ENCODE peak calls at places on chromosomes 2 and 18, in four cellular contexts. One of them, this sample, is unnamed.

GRCh38 chr2:222854773-222855700 is 5.8 kb upstream of the ACSL3 start:
- DNase-seq in A549: no peak
- DNase-seq in heart left ventricle: no peak
- DNase-seq in tibial nerve: no peak
- DNase-seq in this sample: no peak

GRCh38 chr2:25103287-25103871 is 61.5 kb downstream of the EFR3B start:
- DNase-seq in A549: peak; percentile 82
- DNase-seq in heart left ventricle: no peak
- DNase-seq in tibial nerve: no peak
- DNase-seq in this sample: no peak

GRCh38 chr2:231124833-231125232 is at the start of gene HTR2B:
- DNase-seq in heart left ventricle: no peak
- DNase-seq in A549: peak; percentile 38
- DNase-seq in tibial nerve: peak; percentile 12
- DNase-seq in this sample: no peak

GRCh38 chr2:237625777-237626176 is 1.6 kb upstream of the LRRFIP1 start:
- DNase-seq in heart left ventricle: no peak
- DNase-seq in A549: no peak
- DNase-seq in tibial nerve: no peak
- DNase-seq in this sample: no peak

GRCh38 chr18:28793911-28794310 is 617.0 kb upstream of the CDH2 start:
- DNase-seq in heart left ventricle: no peak
- DNase-seq in tibial nerve: no peak
- DNase-seq in A549: no peak
- DNase-seq in this sample: no peak

GRCh38 chr2:238859636-238860347 is 11.9 kb downstream of the TWIST2 start:
- DNase-seq in heart left ventricle: no peak
- DNase-seq in A549: no peak
- DNase-seq in tibial nerve: no peak
- DNase-seq in this sample: no peak

GRCh38 chr2:23661276-23662050 is 265.5 kb downstream of the ATAD2B start:
- DNase-seq in heart left ventricle: peak; percentile 13
- DNase-seq in tibial nerve: no peak
- DNase-seq in A549: no peak
- DNase-seq in this sample: no peak

GRCh38 chr18:56568986-56569385 is 69.4 kb downstream of the TXNL1 start:
- DNase-seq in A549: no peak
- DNase-seq in heart left ventricle: no peak
- DNase-seq in tibial nerve: no peak
- DNase-seq in this sample: no peak

GRCh38 chr2:150567771-150568278 is 80.4 kb upstream of the RND3 start:
- DNase-seq in tibial nerve: no peak
- DNase-seq in A549: no peak
- DNase-seq in heart left ventricle: no peak
- DNase-seq in this sample: no peak

GRCh38 chr18:45559258-45559657 is 56.0 kb upstream of the SLC14A2 start:
- DNase-seq in heart left ventricle: no peak
- DNase-seq in A549: no peak
- DNase-seq in tibial nerve: no peak
- DNase-seq in this sample: no peak

GRCh38 chr2:100470898-100471514 is 724 bp downstream of the NMS start:
- DNase-seq in tibial nerve: no peak
- DNase-seq in A549: no peak
- DNase-seq in heart left ventricle: peak; percentile 26
- DNase-seq in this sample: no peak

GRCh38 chr2:237143118-237143517 is 57.4 kb downstream of the COPS8 start:
- DNase-seq in A549: no peak
- DNase-seq in heart left ventricle: no peak
- DNase-seq in tibial nerve: no peak
- DNase-seq in this sample: no peak

GRCh38 chr2:240796543-240797499 is 23.2 kb downstream of the KIF1A start:
- DNase-seq in A549: no peak
- DNase-seq in tibial nerve: no peak
- DNase-seq in heart left ventricle: no peak
- DNase-seq in this sample: peak; percentile 1

GRCh38 chr2:8090748-8091700 is 590.8 kb upstream of the ID2 start:
- DNase-seq in A549: peak; percentile 76
- DNase-seq in heart left ventricle: peak; percentile 78
- DNase-seq in tibial nerve: peak; percentile 52
- DNase-seq in this sample: peak; percentile 16

GRCh38 chr2:196088209-196088608 is 19.6 kb upstream of the DNAH7 start:
- DNase-seq in tibial nerve: no peak
- DNase-seq in heart left ventricle: no peak
- DNase-seq in A549: no peak
- DNase-seq in this sample: no peak

GRCh38 chr2:144517825-144518699 is 1.9 kb downstream of the ZEB2 start:
- DNase-seq in heart left ventricle: no peak
- DNase-seq in tibial nerve: peak; percentile 58
- DNase-seq in A549: no peak
- DNase-seq in this sample: no peak

GRCh38 chr2:62662548-62662947 is 43.0 kb upstream of the EHBP1 start:
- DNase-seq in tibial nerve: no peak
- DNase-seq in A549: no peak
- DNase-seq in heart left ventricle: no peak
- DNase-seq in this sample: no peak

GRCh38 chr2:219628235-219628985 is 980 bp downstream of the SLC4A3 start:
- DNase-seq in A549: no peak
- DNase-seq in tibial nerve: no peak
- DNase-seq in heart left ventricle: no peak
- DNase-seq in this sample: no peak
- H3K4me3 ChIP-seq in A549: peak overlapping the region; percentile 85
- H3K4me3 ChIP-seq in tibial nerve: peak overlapping the region; percentile 40
- H3K4me3 ChIP-seq in heart left ventricle: peak overlapping the region; percentile 58
- H3K4me3 ChIP-seq in this sample: no peak overlapping the region

GRCh38 chr2:2777213-2777612 is 446.1 kb upstream of the MYT1L start:
- DNase-seq in A549: no peak
- DNase-seq in tibial nerve: no peak
- DNase-seq in heart left ventricle: no peak
- DNase-seq in this sample: no peak

GRCh38 chr2:2777876-2778275 is 446.8 kb upstream of the MYT1L start:
- DNase-seq in heart left ventricle: no peak
- DNase-seq in tibial nerve: no peak
- DNase-seq in A549: no peak
- DNase-seq in this sample: no peak

GRCh38 chr2:2787301-2787907 is 456.3 kb upstream of the MYT1L start:
- DNase-seq in tibial nerve: no peak
- DNase-seq in A549: no peak
- DNase-seq in heart left ventricle: peak; percentile 50
- DNase-seq in this sample: no peak

GRCh38 chr2:2779727-2780126 is 448.7 kb upstream of the MYT1L start:
- DNase-seq in tibial nerve: no peak
- DNase-seq in A549: no peak
- DNase-seq in heart left ventricle: no peak
- DNase-seq in this sample: no peak

DNA sequence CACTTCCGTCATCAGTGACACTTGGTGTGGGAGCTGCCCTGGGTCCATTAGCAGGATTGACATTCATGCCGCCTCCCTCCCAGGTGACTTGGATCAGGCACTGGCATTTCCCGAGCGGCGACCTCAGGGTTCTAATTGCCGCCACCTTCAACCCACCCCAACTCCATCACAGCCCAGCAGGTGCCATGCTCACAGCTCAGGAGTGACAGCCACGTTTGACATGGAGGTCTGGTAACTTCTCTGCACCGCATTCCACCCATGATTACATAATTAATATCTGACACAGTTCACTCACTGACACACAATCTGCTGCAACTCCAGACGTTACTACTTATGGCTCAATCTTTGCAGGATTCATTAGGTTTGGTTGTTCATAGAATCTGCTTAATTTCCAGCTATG is 450.9 kb upstream of the MYT1L start:
- DNase-seq in heart left ventricle: no peak
- DNase-seq in A549: no peak
- DNase-seq in tibial nerve: no peak
- DNase-seq in this sample: no peak
- TF ChIP-seq POLR2A in heart left ventricle: no peak
- TF ChIP-seq POLR2A in A549: no peak
- TF ChIP-seq POLR2A in tibial nerve: no peak
- TF ChIP-seq POLR2A in this sample: no peak

GRCh38 chr2:55282110-55282917 is 13.3 kb upstream of the MTIF2 start:
- DNase-seq in heart left ventricle: peak; percentile 95
- DNase-seq in tibial nerve: peak; percentile 67
- DNase-seq in A549: peak; percentile 89
- DNase-seq in this sample: peak; percentile 67
- H3K4me3 ChIP-seq in heart left ventricle: peak overlapping the region; percentile 95
- H3K4me3 ChIP-seq in tibial nerve: peak overlapping the region; percentile 81
- H3K4me3 ChIP-seq in A549: peak overlapping the region; percentile 51
- H3K4me3 ChIP-seq in this sample: peak overlapping the region; percentile 75

GRCh38 chr18:26655614-26656400 is 107.5 kb upstream of the KCTD1 start:
- DNase-seq in tibial nerve: peak; percentile 22
- DNase-seq in A549: peak; percentile 75
- DNase-seq in heart left ventricle: peak; percentile 68
- DNase-seq in this sample: peak; percentile 23

GRCh38 chr18:26657618-26658581 is 109.5 kb upstream of the KCTD1 start:
- DNase-seq in heart left ventricle: no peak
- DNase-seq in A549: no peak
- DNase-seq in tibial nerve: no peak
- DNase-seq in this sample: no peak

GRCh38 chr18:26656401-26656943 is 108.1 kb upstream of the KCTD1 start:
- DNase-seq in tibial nerve: no peak
- DNase-seq in A549: no peak
- DNase-seq in heart left ventricle: no peak
- DNase-seq in this sample: no peak

GRCh38 chr18:26655010-26655613 is 106.8 kb upstream of the KCTD1 start:
- DNase-seq in heart left ventricle: no peak
- DNase-seq in tibial nerve: no peak
- DNase-seq in A549: peak; percentile 39
- DNase-seq in this sample: no peak

GRCh38 chr18:26656944-26657536 is 108.7 kb upstream of the KCTD1 start:
- DNase-seq in tibial nerve: peak; percentile 28
- DNase-seq in heart left ventricle: peak; percentile 86
- DNase-seq in A549: peak; percentile 48
- DNase-seq in this sample: peak; percentile 18
- TF ChIP-seq POLR2A in tibial nerve: peak; percentile 8
- TF ChIP-seq POLR2A in heart left ventricle: peak; percentile 46
- TF ChIP-seq POLR2A in A549: peak; percentile 35
- TF ChIP-seq POLR2A in this sample: no peak